ENCODE peak calls at places on chromosomes 2 and 18, in six cellular contexts. B is psoas muscle; D is SK-N-SH; T is H7; M is CD8-positive, alpha-beta memory T cell; K is GM23248. C is an unnamed sample. For H3K36me3, the result is how much of the 10 kb centered on the place peaks cover.

GRCh38 chr2:241091734-241092445 is 10.2 kb downstream of the MTERF4 start:
- DNase-seq in B (no peak), D (no peak), T (no peak), M (no peak), K (no peak), C (no peak)

GRCh38 chr18:55300469-55301195 is 287.4 kb downstream of the TCF4 start:
- DNase-seq in B (peak), D (peak), T (peak), M (no peak), K (peak), C (no peak)

GRCh38 chr2:178361588-178361987 is 89.4 kb downstream of the PRKRA start:
- DNase-seq in B (no peak), D (no peak), T (no peak), M (no peak), K (no peak), C (no peak)

GRCh38 chr2:69053416-69053965 is 40.5 kb downstream of the ANTXR1 start:
- DNase-seq in B (no peak), D (no peak), T (no peak), M (no peak), K (peak), C (no peak)

GRCh38 chr18:68172842-68173549 is 541.9 kb downstream of the TMX3 start:
- DNase-seq in B (no peak), D (no peak), T (peak), M (no peak), K (no peak), C (no peak)

GRCh38 chr2:238420442-238420841 is 6.3 kb upstream of the ASB1 start:
- DNase-seq in B (no peak), D (no peak), T (no peak), M (no peak), K (peak), C (no peak)

GRCh38 chr18:487371-487770 is 13.1 kb downstream of the COLEC12 start:
- DNase-seq in B (no peak), D (no peak), T (no peak), M (no peak), K (no peak), C (no peak)

GRCh38 chr2:30709516-30709915 is 97.7 kb downstream of the CAPN13 start:
- DNase-seq in B (no peak), D (no peak), T (no peak), M (no peak), K (no peak), C (no peak)

GRCh38 chr2:120353931-120354330 is 8.0 kb downstream of the INHBB start:
- DNase-seq in B (peak), D (no peak), T (no peak), M (no peak), K (no peak), C (no peak)

GRCh38 chr2:143426296-143426695 is 297.1 kb downstream of the ARHGAP15 start:
- DNase-seq in B (no peak), D (no peak), T (no peak), M (no peak), K (peak), C (no peak)

GRCh38 chr2:63827749-63828148 is 13.9 kb upstream of the UGP2 start:
- DNase-seq in B (no peak), D (no peak), T (no peak), M (no peak), K (peak), C (no peak)

GRCh38 chr2:9547272-9547991 is 8.2 kb downstream of the ADAM17 start:
- DNase-seq in B (no peak), D (no peak), T (peak), M (no peak), K (peak), C (no peak)

GRCh38 chr2:122168799-122169198 is 413.3 kb downstream of the TSN start:
- DNase-seq in B (no peak), D (peak), T (peak), M (no peak), K (peak), C (no peak)

GRCh38 chr18:65725421-65726050 is 25.3 kb upstream of the CDH7 start:
- DNase-seq in B (no peak), D (peak), T (peak), M (no peak), K (no peak), C (no peak)

GRCh38 chr18:3281456-3282400 is 19.8 kb downstream of the MYL12B start:
- DNase-seq in B (no peak), D (peak), T (peak), M (peak), K (peak), C (no peak)

GRCh38 chr2:96412307-96413066 is 76.9 kb downstream of the NCAPH start:
- DNase-seq in B (no peak), D (no peak), T (no peak), M (no peak), K (no peak), C (no peak)

GRCh38 chr2:172606285-172606684 is 50.4 kb downstream of the PDK1 start:
- DNase-seq in B (no peak), D (no peak), T (no peak), M (no peak), K (peak), C (no peak)

GRCh38 chr2:119073213-119073612 is 85.3 kb downstream of the C1QL2 start:
- DNase-seq in B (no peak), D (no peak), T (no peak), M (no peak), K (no peak), C (no peak)

GRCh38 chr2:148918554-148918953 is 43.5 kb downstream of the KIF5C start:
- DNase-seq in B (no peak), D (no peak), T (no peak), M (no peak), K (no peak), C (no peak)

GRCh38 chr2:217356142-217356541 is 496.3 kb upstream of the TNP1 start:
- DNase-seq in B (no peak), D (no peak), T (no peak), M (no peak), K (no peak), C (no peak)

GRCh38 chr2:83103602-83104001 is 1355.5 kb downstream of the SUCLG1 start:
- DNase-seq in B (no peak), D (no peak), T (no peak), M (no peak), K (peak), C (no peak)

GRCh38 chr2:144521702-144522101 is 1.8 kb upstream of the ZEB2 start:
- DNase-seq in B (no peak), D (no peak), T (no peak), M (no peak), K (no peak), C (no peak)

GRCh38 chr2:211333377-211333776 is 777.0 kb downstream of the CPS1 start:
- DNase-seq in B (no peak), D (no peak), T (no peak), M (no peak), K (no peak), C (no peak)

GRCh38 chr2:111160758-111161157 is 40.0 kb downstream of the BCL2L11 start:
- DNase-seq in B (no peak), D (no peak), T (no peak), M (no peak), K (peak), C (no peak)

GRCh38 chr2:18910843-18911242 is 321.5 kb upstream of the NT5C1B start:
- DNase-seq in B (no peak), D (no peak), T (no peak), M (no peak), K (peak), C (no peak)

GRCh38 chr2:47782557-47783490 is at the start of gene MSH6:
- DNase-seq in B (peak), D (peak), T (peak), M (peak), K (peak), C (peak)

GRCh38 chr2:111191877-111192276 is 71.2 kb downstream of the BCL2L11 start:
- DNase-seq in B (no peak), D (no peak), T (no peak), M (no peak), K (no peak), C (no peak)

GRCh38 chr2:105328281-105329196 is 996 bp downstream of the TGFBRAP1 start:
- DNase-seq in B (no peak), D (no peak), T (no peak), M (peak), K (peak), C (peak)

GRCh38 chr2:179963626-179964025 is 43.5 kb downstream of the CWC22 start:
- DNase-seq in B (no peak), D (no peak), T (no peak), M (no peak), K (peak), C (no peak)

GRCh38 chr18:23356915-23357421 is 96.1 kb upstream of the RIOK3 start:
- DNase-seq in B (no peak), D (no peak), T (no peak), M (no peak), K (peak), C (no peak)

GRCh38 chr2:70007151-70007550 is 45.7 kb upstream of the ASPRV1 start:
- DNase-seq in B (no peak), D (no peak), T (no peak), M (no peak), K (no peak), C (no peak)

GRCh38 chr2:5440147-5440546 is 252.0 kb upstream of the SOX11 start:
- DNase-seq in B (no peak), D (no peak), T (no peak), M (no peak), K (no peak), C (no peak)

GRCh38 chr2:30514134-30514860 is 67.3 kb downstream of the LCLAT1 start:
- DNase-seq in B (no peak), D (peak), T (no peak), M (no peak), K (peak), C (no peak)

DNA sequence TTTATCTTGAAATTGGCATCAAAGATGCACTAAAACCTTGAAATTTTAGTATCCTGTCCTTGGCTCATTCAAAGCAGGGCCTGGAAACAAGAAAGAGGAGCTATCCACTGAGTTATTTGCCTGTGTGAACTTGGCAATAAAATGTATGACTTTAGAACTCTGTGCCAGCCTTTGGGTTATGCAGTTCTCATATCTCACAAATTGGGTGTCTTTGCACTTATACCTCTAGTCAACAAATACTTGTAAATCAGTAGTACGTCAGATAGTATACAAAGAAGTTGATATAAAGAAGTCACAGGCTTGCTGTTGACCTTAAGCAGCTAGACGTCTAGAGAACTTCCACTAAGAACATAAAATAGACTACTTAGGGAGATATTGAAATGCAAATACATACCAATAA is 1331.9 kb downstream of the DPP10 start:
- DNase-seq in B (no peak), D (no peak), T (no peak), M (no peak), K (no peak), C (no peak)
- H3K36me3 ChIP-seq in B (under half), D (under half), T (under half), M (under half), K (under half), C (under half)

DNA sequence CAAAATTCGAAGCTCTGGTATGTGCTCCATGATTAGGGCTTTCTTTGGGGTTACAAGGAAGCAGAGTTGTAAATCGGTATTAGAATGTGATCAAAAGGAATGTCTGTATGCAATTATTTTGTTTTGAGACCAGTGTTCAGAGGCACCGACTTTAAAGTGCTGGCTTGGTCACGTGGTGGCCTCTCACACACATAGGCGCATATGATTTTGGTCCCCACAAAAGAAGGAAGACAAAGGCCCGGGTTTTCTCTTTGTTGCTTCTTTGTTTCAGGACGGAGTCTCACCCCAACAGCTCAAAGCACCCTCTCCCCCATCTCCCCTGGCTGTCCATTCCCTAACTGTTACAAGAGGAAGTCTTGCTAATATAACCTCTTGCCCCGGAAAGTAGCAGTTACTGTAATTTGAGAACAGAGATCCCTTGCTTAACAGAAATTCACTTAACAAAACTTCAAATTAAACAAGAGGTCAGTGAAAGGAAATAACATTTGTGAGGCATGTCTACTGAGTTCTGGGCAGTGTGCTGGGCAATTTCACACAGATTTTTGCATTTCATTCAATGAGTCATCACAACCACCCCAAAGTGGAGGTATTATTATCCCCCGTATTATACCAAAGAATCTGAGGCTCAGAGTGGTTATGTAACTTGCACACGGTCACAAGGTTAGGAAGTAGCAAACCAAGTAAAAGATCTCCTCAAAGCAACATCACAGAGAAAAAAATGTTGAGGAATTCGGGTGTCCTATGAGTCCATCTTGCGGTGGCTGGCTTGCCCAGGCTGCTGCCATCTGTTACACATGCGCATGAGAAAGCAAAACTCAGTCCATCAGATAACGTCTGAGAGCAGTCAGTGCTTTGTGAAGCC is 75.9 kb downstream of the SDC1 start:
- DNase-seq in B (no peak), D (no peak), T (peak), M (no peak), K (peak), C (no peak)
- H3K36me3 ChIP-seq in B (under half), D (under half), T (under half), M (under half), K (under half), C (under half)

GRCh38 chr18:9184998-9185613 is 48.5 kb downstream of the ANKRD12 start:
- DNase-seq in B (no peak), D (no peak), T (no peak), M (no peak), K (no peak), C (no peak)
- H3K36me3 ChIP-seq in B (under half), D (under half), T (under half), M (under half), K (under half), C (under half)

GRCh38 chr2:85652056-85652455 is 15.9 kb downstream of the SFTPB start:
- DNase-seq in B (no peak), D (no peak), T (no peak), M (no peak), K (peak), C (peak)

GRCh38 chr2:85649201-85650190 is 18.5 kb downstream of the SFTPB start:
- DNase-seq in B (no peak), D (no peak), T (no peak), M (no peak), K (peak), C (no peak)

GRCh38 chr2:85648619-85649018 is 19.4 kb downstream of the SFTPB start:
- DNase-seq in B (no peak), D (peak), T (peak), M (no peak), K (peak), C (no peak)

GRCh38 chr2:85651097-85651496 is 16.9 kb downstream of the SFTPB start:
- DNase-seq in B (no peak), D (no peak), T (no peak), M (no peak), K (no peak), C (no peak)

DNA sequence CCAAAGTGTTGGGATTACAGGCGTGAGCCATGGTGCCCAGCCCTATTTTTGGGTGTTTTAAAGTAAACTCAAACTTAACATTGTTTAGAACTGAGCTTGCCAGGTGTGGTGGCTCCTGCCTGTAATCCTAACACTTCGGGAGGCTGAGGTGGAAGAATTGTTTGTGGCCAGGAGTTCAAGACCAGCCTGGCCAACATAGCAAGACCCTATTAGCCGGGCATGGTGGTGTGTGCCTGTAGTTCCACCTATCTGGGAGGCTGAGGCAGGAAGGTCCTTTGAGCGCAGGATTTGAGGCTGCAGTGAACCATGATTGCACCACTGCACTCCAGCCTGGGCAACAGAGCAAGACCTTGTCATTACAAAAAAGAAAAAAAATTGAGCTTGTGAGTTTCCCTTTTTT is 17.5 kb downstream of the SFTPB start:
- DNase-seq in B (no peak), D (no peak), T (no peak), M (no peak), K (no peak), C (no peak)
- H3K36me3 ChIP-seq in B (under half), D (under half), T (under half), M (under half), K (under half), C (under half)

GRCh38 chr2:231573698-231574421 is 18.8 kb upstream of the TEX44 start:
- DNase-seq in B (no peak), D (no peak), T (no peak), M (no peak), K (no peak), C (no peak)

GRCh38 chr2:231573096-231573495 is 19.6 kb upstream of the TEX44 start:
- DNase-seq in B (no peak), D (no peak), T (no peak), M (no peak), K (no peak), C (no peak)

GRCh38 chr2:231579560-231579959 is 13.1 kb upstream of the TEX44 start:
- DNase-seq in B (no peak), D (no peak), T (no peak), M (no peak), K (no peak), C (no peak)

GRCh38 chr2:231575612-231576256 is 16.9 kb upstream of the TEX44 start:
- DNase-seq in B (no peak), D (no peak), T (no peak), M (no peak), K (no peak), C (no peak)

DNA sequence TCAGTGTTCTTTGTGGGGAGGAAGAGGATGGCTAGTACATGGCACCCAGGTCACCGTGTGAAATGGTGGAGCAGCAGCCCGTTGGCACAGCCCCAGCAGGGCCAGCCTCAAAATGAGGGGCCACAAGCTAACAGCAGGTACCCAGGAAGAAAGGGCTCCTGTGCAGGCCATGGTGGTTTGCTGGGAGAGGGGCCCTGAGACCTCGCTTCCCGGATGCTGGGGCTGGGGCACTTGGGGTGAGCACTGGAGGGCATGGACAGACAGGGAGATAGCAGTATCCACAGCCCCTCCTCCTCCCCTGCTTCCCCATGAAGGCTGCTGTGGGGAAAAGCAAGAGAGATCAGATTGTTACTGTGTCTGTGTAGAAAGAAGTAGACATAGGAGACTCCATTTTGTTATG is 16.2 kb upstream of the TEX44 start:
- DNase-seq in B (no peak), D (no peak), T (no peak), M (no peak), K (no peak), C (no peak)
- H3K36me3 ChIP-seq in B (under half), D (under half), T (under half), M (under half), K (under half), C (under half)

GRCh38 chr2:116491292-116491691 is 1323.2 kb upstream of the DDX18 start:
- DNase-seq in B (no peak), D (no peak), T (no peak), M (no peak), K (no peak), C (no peak)

GRCh38 chr2:116489944-116490343 is 1324.5 kb upstream of the DDX18 start:
- DNase-seq in B (no peak), D (no peak), T (no peak), M (no peak), K (no peak), C (no peak)

GRCh38 chr2:116490511-116491145 is 1323.9 kb upstream of the DDX18 start:
- DNase-seq in B (no peak), D (no peak), T (no peak), M (no peak), K (no peak), C (no peak)

GRCh38 chr2:116487336-116487735 is 1327.2 kb upstream of the DDX18 start:
- DNase-seq in B (no peak), D (no peak), T (no peak), M (no peak), K (no peak), C (no peak)

DNA sequence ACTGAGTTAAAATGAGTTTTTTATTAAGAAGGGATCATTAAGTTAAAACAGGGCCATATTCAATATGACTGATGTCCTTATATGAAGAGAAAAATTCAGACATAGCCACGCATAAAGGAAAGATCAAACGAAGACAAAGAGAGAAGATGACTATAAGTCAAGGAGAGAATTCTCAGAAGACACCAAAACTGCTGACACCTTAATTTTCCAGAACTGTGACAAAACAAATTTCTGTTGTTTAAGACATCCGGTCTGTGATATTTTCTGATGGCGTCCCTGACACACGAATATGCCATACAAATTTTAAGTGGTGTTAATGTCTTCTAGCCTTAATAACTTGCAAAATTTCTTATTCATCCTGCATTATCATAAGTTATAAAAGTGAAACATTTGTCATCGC is 1325.2 kb upstream of the DDX18 start:
- DNase-seq in B (no peak), D (no peak), T (no peak), M (no peak), K (no peak), C (no peak)
- H3K36me3 ChIP-seq in B (under half), D (under half), T (under half), M (under half), K (under half), C (under half)

DNA sequence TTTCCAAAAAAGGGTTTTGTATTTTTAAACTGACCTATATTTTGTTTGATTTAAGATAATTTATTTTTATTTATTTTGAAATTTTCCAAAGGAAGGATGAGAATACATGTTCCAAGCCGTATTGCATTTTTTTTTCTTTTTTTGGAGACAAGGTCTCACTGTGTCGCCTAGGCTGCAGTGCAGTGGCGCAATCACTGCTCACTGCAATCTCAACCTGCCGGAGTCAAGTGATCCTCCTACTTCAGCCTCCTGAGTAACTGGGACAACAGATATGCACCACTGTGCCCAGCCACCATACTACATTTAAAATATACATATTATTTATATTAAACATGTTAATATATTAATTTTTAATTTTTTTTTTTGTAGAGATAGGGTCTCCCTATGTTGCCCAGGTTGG is 15.0 kb downstream of the GEN1 start:
- DNase-seq in B (no peak), D (no peak), T (no peak), M (no peak), K (no peak), C (no peak)
- H3K36me3 ChIP-seq in B (under half), D (half or more), T (under half), M (under half), K (under half), C (under half)

C was measured in sigmoid colon.